ENCODE peak calls at places on chromosomes 4 and X, in ten cellular contexts. One of them, this sample, is unnamed.

GRCh38 chrX:29225670-29226069 is 638.4 kb downstream of the IL1RAPL1 start:
- DNase-seq in GM23338: peak; percentile 88
- DNase-seq in GM12878: no peak
- DNase-seq in breast epithelium: no peak
- DNase-seq in spleen: no peak
- DNase-seq in K562: no peak
- DNase-seq in HCT116: no peak
- DNase-seq in upper lobe of left lung: no peak
- DNase-seq in stomach: no peak
- DNase-seq in suprapubic skin: no peak
- DNase-seq in this sample: no peak

GRCh38 chr4:14915018-14915417 is 87.3 kb upstream of the CPEB2 start:
- DNase-seq in HCT116: no peak
- DNase-seq in GM12878: no peak
- DNase-seq in stomach: no peak
- DNase-seq in suprapubic skin: no peak
- DNase-seq in upper lobe of left lung: no peak
- DNase-seq in K562: no peak
- DNase-seq in breast epithelium: no peak
- DNase-seq in spleen: no peak
- DNase-seq in GM23338: no peak
- DNase-seq in this sample: no peak

GRCh38 chrX:105647749-105648148 is 174.6 kb upstream of the NRK start:
- DNase-seq in breast epithelium: no peak
- DNase-seq in spleen: no peak
- DNase-seq in GM12878: no peak
- DNase-seq in K562: no peak
- DNase-seq in GM23338: no peak
- DNase-seq in upper lobe of left lung: no peak
- DNase-seq in stomach: no peak
- DNase-seq in suprapubic skin: no peak
- DNase-seq in HCT116: no peak
- DNase-seq in this sample: no peak

GRCh38 chrX:97006167-97006566 is 122.5 kb downstream of the RPA4 start:
- DNase-seq in suprapubic skin: no peak
- DNase-seq in breast epithelium: no peak
- DNase-seq in HCT116: no peak
- DNase-seq in spleen: no peak
- DNase-seq in GM23338: no peak
- DNase-seq in GM12878: no peak
- DNase-seq in K562: no peak
- DNase-seq in stomach: no peak
- DNase-seq in upper lobe of left lung: no peak
- DNase-seq in this sample: no peak

GRCh38 chr4:127140306-127140705 is 492.5 kb upstream of the INTU start:
- DNase-seq in GM12878: no peak
- DNase-seq in suprapubic skin: no peak
- DNase-seq in breast epithelium: no peak
- DNase-seq in upper lobe of left lung: no peak
- DNase-seq in stomach: no peak
- DNase-seq in HCT116: no peak
- DNase-seq in GM23338: no peak
- DNase-seq in K562: no peak
- DNase-seq in spleen: no peak
- DNase-seq in this sample: no peak

GRCh38 chrX:100409316-100410082 is 574 bp downstream of the PCDH19 start:
- DNase-seq in K562: no peak
- DNase-seq in GM12878: no peak
- DNase-seq in GM23338: peak; percentile 35
- DNase-seq in breast epithelium: no peak
- DNase-seq in stomach: no peak
- DNase-seq in upper lobe of left lung: no peak
- DNase-seq in suprapubic skin: no peak
- DNase-seq in HCT116: no peak
- DNase-seq in spleen: no peak
- DNase-seq in this sample: no peak

GRCh38 chrX:55107911-55108310 is 19.1 kb downstream of the PAGE2 start:
- DNase-seq in breast epithelium: no peak
- DNase-seq in upper lobe of left lung: no peak
- DNase-seq in K562: no peak
- DNase-seq in spleen: no peak
- DNase-seq in HCT116: no peak
- DNase-seq in GM12878: no peak
- DNase-seq in GM23338: no peak
- DNase-seq in stomach: no peak
- DNase-seq in suprapubic skin: no peak
- DNase-seq in this sample: no peak

GRCh38 chr4:8129136-8129535 is 29.5 kb downstream of the ABLIM2 start:
- DNase-seq in GM23338: no peak
- DNase-seq in upper lobe of left lung: no peak
- DNase-seq in suprapubic skin: no peak
- DNase-seq in K562: no peak
- DNase-seq in HCT116: no peak
- DNase-seq in GM12878: no peak
- DNase-seq in spleen: no peak
- DNase-seq in stomach: no peak
- DNase-seq in breast epithelium: no peak
- DNase-seq in this sample: no peak

GRCh38 chrX:103361798-103362197 is 5.5 kb downstream of the TCEAL9 start:
- DNase-seq in GM23338: no peak
- DNase-seq in GM12878: no peak
- DNase-seq in HCT116: no peak
- DNase-seq in suprapubic skin: no peak
- DNase-seq in K562: no peak
- DNase-seq in stomach: no peak
- DNase-seq in upper lobe of left lung: no peak
- DNase-seq in spleen: no peak
- DNase-seq in breast epithelium: no peak
- DNase-seq in this sample: no peak

GRCh38 chr4:65007841-65008439 is 598.7 kb upstream of the TECRL start:
- DNase-seq in stomach: no peak
- DNase-seq in K562: peak; percentile 25
- DNase-seq in GM12878: no peak
- DNase-seq in GM23338: peak; percentile 87
- DNase-seq in upper lobe of left lung: no peak
- DNase-seq in spleen: no peak
- DNase-seq in suprapubic skin: no peak
- DNase-seq in HCT116: peak; percentile 13
- DNase-seq in breast epithelium: no peak
- DNase-seq in this sample: no peak

GRCh38 chr4:3221996-3222395 is 27.0 kb upstream of the MSANTD1 start:
- DNase-seq in stomach: no peak
- DNase-seq in K562: no peak
- DNase-seq in GM23338: no peak
- DNase-seq in GM12878: no peak
- DNase-seq in HCT116: no peak
- DNase-seq in suprapubic skin: no peak
- DNase-seq in breast epithelium: no peak
- DNase-seq in upper lobe of left lung: no peak
- DNase-seq in spleen: no peak
- DNase-seq in this sample: no peak

GRCh38 chrX:1449581-1450149 is 3.0 kb downstream of the ASMTL start:
- DNase-seq in stomach: no peak
- DNase-seq in HCT116: no peak
- DNase-seq in spleen: no peak
- DNase-seq in GM12878: no peak
- DNase-seq in upper lobe of left lung: no peak
- DNase-seq in breast epithelium: no peak
- DNase-seq in suprapubic skin: no peak
- DNase-seq in GM23338: no peak
- DNase-seq in K562: no peak
- DNase-seq in this sample: no peak

GRCh38 chr4:26032142-26032541 is 118.1 kb downstream of the SMIM20 start:
- DNase-seq in spleen: no peak
- DNase-seq in K562: no peak
- DNase-seq in suprapubic skin: no peak
- DNase-seq in HCT116: no peak
- DNase-seq in breast epithelium: no peak
- DNase-seq in GM23338: no peak
- DNase-seq in stomach: no peak
- DNase-seq in GM12878: no peak
- DNase-seq in upper lobe of left lung: no peak
- DNase-seq in this sample: no peak

GRCh38 chr4:88613417-88613875 is 21.2 kb downstream of the HERC3 start:
- DNase-seq in GM23338: peak; percentile 49
- DNase-seq in breast epithelium: no peak
- DNase-seq in stomach: no peak
- DNase-seq in K562: no peak
- DNase-seq in suprapubic skin: no peak
- DNase-seq in upper lobe of left lung: no peak
- DNase-seq in GM12878: no peak
- DNase-seq in spleen: no peak
- DNase-seq in HCT116: no peak
- DNase-seq in this sample: no peak

GRCh38 chr4:63728480-63729177 is 680.6 kb downstream of the TECRL start:
- DNase-seq in breast epithelium: no peak
- DNase-seq in HCT116: no peak
- DNase-seq in upper lobe of left lung: no peak
- DNase-seq in GM23338: peak; percentile 44
- DNase-seq in suprapubic skin: no peak
- DNase-seq in GM12878: no peak
- DNase-seq in spleen: no peak
- DNase-seq in stomach: no peak
- DNase-seq in K562: no peak
- DNase-seq in this sample: no peak

DNA sequence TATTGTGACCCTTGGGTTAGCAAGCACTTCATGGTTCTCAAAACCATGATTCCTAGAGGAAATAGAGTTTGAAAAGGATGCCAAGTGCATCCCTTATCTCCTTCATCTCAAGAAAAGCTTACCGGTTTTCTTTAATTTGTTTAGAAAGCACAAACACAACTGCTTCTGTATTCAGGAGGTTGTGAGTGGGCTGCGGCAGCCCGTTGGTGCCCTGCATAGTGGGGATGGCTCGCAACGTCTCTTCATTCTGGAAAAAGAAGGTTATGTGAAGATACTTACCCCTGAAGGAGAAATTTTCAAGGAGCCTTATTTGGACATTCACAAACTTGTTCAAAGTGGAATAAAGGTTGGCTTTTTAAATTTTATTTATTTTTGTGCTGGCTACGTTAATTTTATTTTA is 13.5 kb downstream of the HHIP start:
- DNase-seq in suprapubic skin: no peak
- DNase-seq in GM23338: no peak
- DNase-seq in breast epithelium: no peak
- DNase-seq in upper lobe of left lung: no peak
- DNase-seq in GM12878: no peak
- DNase-seq in HCT116: no peak
- DNase-seq in K562: no peak
- DNase-seq in stomach: no peak
- DNase-seq in spleen: no peak
- DNase-seq in this sample: no peak
- TF ChIP-seq POLR2AphosphoS5 in suprapubic skin: no peak
- TF ChIP-seq POLR2AphosphoS5 in GM23338: no peak
- TF ChIP-seq POLR2AphosphoS5 in breast epithelium: no peak
- TF ChIP-seq POLR2AphosphoS5 in upper lobe of left lung: no peak
- TF ChIP-seq POLR2AphosphoS5 in GM12878: no peak
- TF ChIP-seq POLR2AphosphoS5 in HCT116: no peak
- TF ChIP-seq POLR2AphosphoS5 in K562: no peak
- TF ChIP-seq POLR2AphosphoS5 in stomach: no peak
- TF ChIP-seq POLR2AphosphoS5 in spleen: no peak
- TF ChIP-seq POLR2AphosphoS5 in this sample: no peak

DNA sequence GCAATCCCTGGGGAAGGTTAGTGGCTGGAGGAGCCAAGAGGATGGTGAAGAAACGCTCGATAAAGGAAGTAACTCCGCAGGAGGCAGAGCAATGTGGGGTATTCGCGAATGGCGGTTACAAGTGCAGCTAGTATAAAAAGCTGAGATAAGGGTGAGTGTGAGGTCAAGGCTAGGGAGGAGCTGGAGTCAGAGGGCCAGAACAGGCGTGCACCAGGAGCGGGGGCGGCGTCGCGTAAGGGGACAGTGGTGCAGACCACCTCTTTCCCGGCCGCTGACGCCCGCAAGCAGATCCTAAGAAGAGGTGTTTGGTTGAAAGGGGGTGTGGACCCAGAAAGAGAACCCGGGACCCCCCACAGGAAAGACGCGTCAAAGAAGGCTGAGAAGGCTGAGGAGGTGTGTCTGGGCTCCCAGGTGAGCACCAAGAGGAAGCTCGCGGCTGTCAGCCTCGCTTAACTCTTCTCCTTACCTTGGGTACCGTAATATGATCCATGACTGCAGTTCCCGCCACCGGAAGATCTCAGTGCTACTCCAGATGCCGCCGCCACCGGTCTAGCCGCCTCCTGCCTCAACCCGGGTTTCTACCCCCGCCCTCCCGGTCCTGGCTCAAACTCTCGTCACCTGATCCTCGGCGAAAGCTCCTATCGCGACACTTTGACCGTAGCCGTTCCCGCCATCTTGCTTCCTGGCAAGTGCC is at the start of gene MTMR8:
- DNase-seq in upper lobe of left lung: peak; percentile 74
- DNase-seq in breast epithelium: peak; percentile 59
- DNase-seq in K562: peak; percentile 78
- DNase-seq in GM23338: peak; percentile 88
- DNase-seq in stomach: peak; percentile 77
- DNase-seq in GM12878: peak; percentile 23
- DNase-seq in suprapubic skin: peak; percentile 81
- DNase-seq in spleen: peak; percentile 90
- DNase-seq in HCT116: peak; percentile 41
- DNase-seq in this sample: peak; percentile 83
- TF ChIP-seq POLR2AphosphoS5 in upper lobe of left lung: peak; percentile 28
- TF ChIP-seq POLR2AphosphoS5 in breast epithelium: no peak
- TF ChIP-seq POLR2AphosphoS5 in K562: no peak
- TF ChIP-seq POLR2AphosphoS5 in GM23338: no peak
- TF ChIP-seq POLR2AphosphoS5 in stomach: no peak
- TF ChIP-seq POLR2AphosphoS5 in GM12878: no peak
- TF ChIP-seq POLR2AphosphoS5 in suprapubic skin: no peak
- TF ChIP-seq POLR2AphosphoS5 in spleen: peak; percentile 68
- TF ChIP-seq POLR2AphosphoS5 in HCT116: peak; percentile 44
- TF ChIP-seq POLR2AphosphoS5 in this sample: no peak

GRCh38 chrX:118353081-118353850 is 7.4 kb downstream of the WDR44 start:
- DNase-seq in suprapubic skin: no peak
- DNase-seq in stomach: no peak
- DNase-seq in HCT116: no peak
- DNase-seq in GM12878: no peak
- DNase-seq in K562: no peak
- DNase-seq in upper lobe of left lung: no peak
- DNase-seq in GM23338: peak; percentile 9
- DNase-seq in breast epithelium: no peak
- DNase-seq in spleen: no peak
- DNase-seq in this sample: no peak
- TF ChIP-seq POLR2AphosphoS5 in suprapubic skin: no peak
- TF ChIP-seq POLR2AphosphoS5 in stomach: no peak
- TF ChIP-seq POLR2AphosphoS5 in HCT116: no peak
- TF ChIP-seq POLR2AphosphoS5 in GM12878: no peak
- TF ChIP-seq POLR2AphosphoS5 in K562: no peak
- TF ChIP-seq POLR2AphosphoS5 in upper lobe of left lung: no peak
- TF ChIP-seq POLR2AphosphoS5 in GM23338: no peak
- TF ChIP-seq POLR2AphosphoS5 in breast epithelium: no peak
- TF ChIP-seq POLR2AphosphoS5 in spleen: no peak
- TF ChIP-seq POLR2AphosphoS5 in this sample: no peak

DNA sequence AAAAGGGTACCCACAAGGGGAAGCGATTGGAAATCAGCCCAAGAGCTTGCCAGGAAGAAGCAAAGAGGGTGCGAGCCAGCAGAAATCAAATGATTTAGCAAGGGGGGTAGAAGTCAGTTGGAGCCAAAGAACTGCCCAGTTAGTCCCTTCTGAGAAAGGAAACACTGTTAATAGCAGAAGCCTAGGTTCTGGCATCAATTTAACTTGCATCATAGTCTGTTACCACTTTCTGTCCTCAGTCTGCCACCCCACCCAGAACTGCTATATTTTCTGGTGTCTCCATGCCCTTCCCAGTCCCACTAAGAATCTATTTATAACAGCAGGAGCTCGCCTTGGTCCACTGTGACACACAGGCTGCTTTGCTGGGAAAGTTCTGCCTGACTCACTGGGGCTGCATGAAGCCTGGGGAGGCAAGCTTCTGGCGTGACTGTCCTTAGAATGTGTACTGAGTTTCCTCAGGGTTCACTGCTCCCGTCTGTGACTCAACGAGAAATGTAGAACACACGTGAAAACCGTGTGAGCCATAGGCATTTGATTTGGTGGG is 157.8 kb upstream of the TTC29 start:
- DNase-seq in stomach: no peak
- DNase-seq in breast epithelium: no peak
- DNase-seq in spleen: no peak
- DNase-seq in HCT116: no peak
- DNase-seq in upper lobe of left lung: peak; percentile 32
- DNase-seq in suprapubic skin: peak; percentile 78
- DNase-seq in GM12878: no peak
- DNase-seq in GM23338: no peak
- DNase-seq in K562: no peak
- DNase-seq in this sample: no peak
- TF ChIP-seq POLR2AphosphoS5 in stomach: peak; percentile 9
- TF ChIP-seq POLR2AphosphoS5 in breast epithelium: no peak
- TF ChIP-seq POLR2AphosphoS5 in spleen: no peak
- TF ChIP-seq POLR2AphosphoS5 in HCT116: no peak
- TF ChIP-seq POLR2AphosphoS5 in upper lobe of left lung: no peak
- TF ChIP-seq POLR2AphosphoS5 in suprapubic skin: no peak
- TF ChIP-seq POLR2AphosphoS5 in GM12878: no peak
- TF ChIP-seq POLR2AphosphoS5 in GM23338: no peak
- TF ChIP-seq POLR2AphosphoS5 in K562: no peak
- TF ChIP-seq POLR2AphosphoS5 in this sample: no peak

This sample was measured in transverse colon.